ENCODE peak calls at places on chromosomes 1 and 21, in five cellular contexts. Y, S, D, U and A are unnamed samples. For H3K27me3 and H3K4me1, the result is how much of the 10 kb centered on the place peaks cover.

GRCh38 chr1:78520216-78520615 is 29.4 kb downstream of the PTGFR start:
- DNase-seq in U (no peak), Y (no peak), S (no peak), D (no peak), A (no peak)

GRCh38 chr1:56920551-56920950 is 45.3 kb downstream of the C8B start:
- DNase-seq in Y (no peak), D (no peak), S (no peak), U (no peak), A (no peak)

GRCh38 chr21:44618909-44619308 is 7.0 kb downstream of the KRTAP10-8 start:
- DNase-seq in S (no peak), D (no peak), U (peak), Y (peak), A (no peak)

GRCh38 chr1:145872421-145872891 is 13.2 kb downstream of the ANKRD35 start:
- DNase-seq in S (no peak), U (no peak), D (peak), Y (peak), A (peak)

GRCh38 chr1:40709100-40709801 is 17.7 kb downstream of the NFYC start:
- DNase-seq in U (peak), S (peak), Y (peak), D (peak), A (peak)

GRCh38 chr1:229305402-229305801 is 34.5 kb downstream of the RAB4A start:
- DNase-seq in D (no peak), U (no peak), Y (no peak), S (no peak), A (no peak)

GRCh38 chr1:35120458-35121133 is 41.4 kb downstream of the ZMYM1 start:
- DNase-seq in D (peak), S (no peak), Y (no peak), U (no peak), A (no peak)

GRCh38 chr1:67367370-67368345 is 60.0 kb downstream of the IL12RB2 start:
- DNase-seq in U (no peak), Y (peak), S (peak), D (peak), A (peak)

GRCh38 chr1:45380125-45380524 is 39.9 kb upstream of the MUTYH start:
- DNase-seq in D (no peak), U (no peak), Y (no peak), S (no peak), A (no peak)

GRCh38 chr1:87473203-87473661 is 144.6 kb downstream of the LMO4 start:
- DNase-seq in D (no peak), Y (no peak), U (no peak), S (no peak), A (no peak)

GRCh38 chr1:167499657-167500056 is 18.7 kb downstream of the CD247 start:
- DNase-seq in U (no peak), Y (no peak), D (peak), S (no peak), A (no peak)

GRCh38 chr1:9624081-9624480 is 27.4 kb upstream of the PIK3CD start:
- DNase-seq in Y (no peak), D (no peak), S (no peak), U (no peak), A (no peak)
- H3K27me3 ChIP-seq in Y (under half), D (under half), S (under half), U (under half), A (under half)

DNA sequence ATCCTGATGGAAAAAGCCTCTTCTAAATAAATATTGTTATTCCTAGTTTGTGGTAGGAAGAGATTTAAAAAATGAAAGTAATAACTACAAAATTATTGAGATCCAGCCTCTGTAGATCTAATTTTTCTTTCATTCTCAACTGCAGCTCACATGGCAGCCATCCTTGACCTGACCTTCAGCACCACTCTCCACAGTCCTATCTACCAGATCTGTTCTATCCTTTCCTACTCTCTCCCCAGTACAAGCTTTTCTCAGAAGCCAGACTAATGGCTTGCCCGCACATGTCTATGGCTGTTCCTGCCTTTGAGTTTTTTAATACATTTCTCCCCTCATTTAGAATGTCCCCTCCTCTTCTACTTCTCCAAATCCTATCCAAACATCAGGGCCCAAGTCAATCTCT is 51.5 kb downstream of the MACO1 start:
- DNase-seq in U (no peak), S (no peak), Y (no peak), D (no peak), A (no peak)
- H3K27ac ChIP-seq in U (no peak), S (peak), Y (no peak), D (no peak), A (no peak)

DNA sequence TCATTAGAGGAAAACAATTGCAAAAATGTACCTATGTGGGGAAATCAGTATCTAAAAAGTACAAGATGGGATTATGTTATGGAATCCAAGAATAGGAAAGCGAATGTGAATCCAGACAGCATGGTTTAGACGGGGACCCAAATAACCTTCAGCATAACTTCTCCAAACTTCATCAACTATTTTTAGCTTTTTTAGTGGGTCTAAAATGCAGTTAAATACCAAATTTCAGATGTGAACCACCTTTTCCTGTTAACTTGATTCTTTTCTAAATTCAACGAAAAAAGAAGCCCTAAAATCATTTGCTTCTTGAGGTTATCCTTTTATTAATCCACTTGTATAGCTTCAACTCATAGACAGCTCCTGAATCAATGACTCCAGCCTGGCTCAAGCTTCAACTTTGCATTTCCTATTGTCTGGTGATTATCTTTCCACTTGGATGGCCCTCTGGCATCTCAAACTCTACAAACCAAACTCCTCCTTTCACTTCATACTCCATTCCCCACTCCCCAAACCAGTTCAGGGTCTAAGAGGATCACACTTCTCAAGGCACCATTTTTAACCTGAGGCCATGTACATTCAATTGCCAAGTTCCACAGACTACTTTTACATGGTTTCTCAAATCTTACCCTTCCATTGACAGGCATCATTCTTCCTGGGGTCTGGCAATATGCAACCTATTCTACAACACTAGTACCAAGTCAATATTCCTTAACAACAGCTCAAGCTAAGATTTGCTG is 7.4 kb downstream of the ERRFI1 start:
- DNase-seq in D (no peak), S (no peak), U (no peak), Y (no peak), A (no peak)
- H3K4me1 ChIP-seq in D (half or more), S (under half), U (under half), Y (under half), A (half or more)

GRCh38 chr1:92486251-92487077 is at the start of gene GFI1:
- DNase-seq in S (peak), D (peak), Y (peak), U (peak), A (no peak)

GRCh38 chr1:92487078-92487605 is 417 bp upstream of the GFI1 start:
- DNase-seq in D (no peak), U (no peak), S (no peak), Y (no peak), A (no peak)

GRCh38 chr1:92484171-92484471 is 2.6 kb downstream of the GFI1 start:
- DNase-seq in U (no peak), S (no peak), D (no peak), Y (no peak), A (no peak)

GRCh38 chr1:92484472-92485373 is 2.0 kb downstream of the GFI1 start:
- DNase-seq in U (peak), S (peak), Y (peak), D (peak), A (no peak)

GRCh38 chr1:92485374-92486250 is 1.1 kb downstream of the GFI1 start:
- DNase-seq in D (peak), U (peak), Y (peak), S (peak), A (no peak)
- H3K27me3 ChIP-seq in D (half or more), U (under half), Y (half or more), S (under half), A (half or more)

GRCh38 chr1:23283660-23284602 is 60.2 kb downstream of the HNRNPR start:
- DNase-seq in D (no peak), Y (no peak), U (no peak), S (no peak), A (no peak)

GRCh38 chr1:23278717-23279116 is 61.4 kb upstream of the HTR1D start:
- DNase-seq in U (no peak), Y (no peak), D (no peak), S (no peak), A (no peak)

GRCh38 chr1:23286401-23286800 is 57.7 kb downstream of the HNRNPR start:
- DNase-seq in U (no peak), S (no peak), D (no peak), Y (no peak), A (no peak)

GRCh38 chr1:23282967-23283366 is 61.1 kb downstream of the HNRNPR start:
- DNase-seq in U (no peak), S (no peak), D (no peak), Y (no peak), A (no peak)
- H3K27ac ChIP-seq in U (no peak), S (no peak), D (no peak), Y (no peak), A (no peak)

GRCh38 chr21:37462087-37462861 is 95.7 kb downstream of the DYRK1A start:
- DNase-seq in D (no peak), S (no peak), Y (no peak), U (no peak), A (no peak)
- H3K4me1 ChIP-seq in D (under half), S (under half), Y (under half), U (half or more), A (under half)